ENCODE peak calls at places on chromosomes 7 and 10, in four cellular contexts. C is astrocyte; K is ACHN; G is activated CD8-positive, alpha-beta memory T cell treated with anti-CD3 and anti-CD28 coated beads for 48 hours. N is an unnamed sample.

GRCh38 chr10:58140706-58141347 is 126.9 kb downstream of the IPMK start:
- DNase-seq in C (no peak), K (no peak), G (no peak), N (no peak)

GRCh38 chr7:48511021-48511579 is 339.8 kb downstream of the ABCA13 start:
- DNase-seq in C (no peak), K (no peak), G (no peak), N (no peak)

GRCh38 chr10:93745411-93746065 is 12.2 kb upstream of the LGI1 start:
- DNase-seq in C (no peak), K (peak), G (no peak), N (no peak)

GRCh38 chr10:61609609-61610166 is 53.0 kb upstream of the CABCOCO1 start:
- DNase-seq in C (no peak), K (no peak), G (no peak), N (no peak)

GRCh38 chr7:80760292-80760691 is 121.8 kb downstream of the CD36 start:
- DNase-seq in C (no peak), K (no peak), G (no peak), N (no peak)

GRCh38 chr7:6359742-6360141 is 87.3 kb upstream of the CYTH3 start:
- DNase-seq in C (no peak), K (no peak), G (no peak), N (no peak)

GRCh38 chr7:90961037-90961725 is 303.1 kb upstream of the FZD1 start:
- DNase-seq in C (peak), K (no peak), G (no peak), N (peak)

GRCh38 chr10:66180651-66181318 is 745.1 kb upstream of the LRRTM3 start:
- DNase-seq in C (peak), K (peak), G (no peak), N (peak)

GRCh38 chr7:27204851-27205322 is 5.0 kb upstream of the HOXA13 start:
- DNase-seq in C (no peak), K (peak), G (no peak), N (no peak)

GRCh38 chr10:86376852-86377796 is 10.5 kb upstream of the GRID1 start:
- DNase-seq in C (no peak), K (peak), G (peak), N (peak)

GRCh38 chr10:74213571-74214162 is 62.6 kb downstream of the ADK start:
- DNase-seq in C (no peak), K (peak), G (no peak), N (peak)

GRCh38 chr10:102208311-102209035 is 17.6 kb upstream of the ELOVL3 start:
- DNase-seq in C (peak), K (no peak), G (no peak), N (peak)

GRCh38 chr7:138169441-138169851 is 93.2 kb downstream of the AKR1D1 start:
- DNase-seq in C (peak), K (no peak), G (no peak), N (no peak)

GRCh38 chr7:131104611-131105293 is 222.9 kb upstream of the MKLN1 start:
- DNase-seq in C (no peak), K (no peak), G (no peak), N (peak)

GRCh38 chr7:141342664-141343400 is 208.4 kb upstream of the AGK start:
- DNase-seq in C (no peak), K (no peak), G (no peak), N (no peak)

GRCh38 chr10:98344589-98345038 is 70.4 kb downstream of the PYROXD2 start:
- DNase-seq in C (peak), K (no peak), G (no peak), N (peak)

GRCh38 chr7:144174613-144175012 is 8.7 kb upstream of the CTAGE4 start:
- DNase-seq in C (no peak), K (no peak), G (no peak), N (no peak)

GRCh38 chr7:1065263-1066260 is 21.2 kb downstream of the GPR146 start:
- DNase-seq in C (no peak), K (peak), G (peak), N (peak)

GRCh38 chr7:107505997-107506682 is 36.3 kb downstream of the GPR22 start:
- DNase-seq in C (no peak), K (no peak), G (no peak), N (peak)